ENCODE peak calls at places on chromosomes 11 and 22, in five cellular contexts. B is H1; X is CD4-positive, alpha-beta T cell; A is GM20000; S is GM12865. P is an unnamed sample.

GRCh38 chr11:48080301-48080861 is 100.0 kb downstream of the PTPRJ start:
- DNase-seq in B (no peak), X (no peak), A (no peak), S (no peak), P (no peak)

GRCh38 chr11:89498845-89499448 is 7.8 kb upstream of the NOX4 start:
- DNase-seq in A (no peak), S (peak), B (no peak), X (no peak), P (no peak)

GRCh38 chr11:74634537-74634936 is 42.2 kb downstream of the POLD3 start:
- DNase-seq in S (no peak), B (no peak), A (no peak), X (no peak), P (no peak)

GRCh38 chr11:2686360-2687222 is 13.2 kb downstream of the KCNQ1OT1 start:
- DNase-seq in A (no peak), X (peak), S (no peak), B (no peak), P (no peak)

GRCh38 chr11:19080579-19080993 is 20.1 kb upstream of the MRGPRX2 start:
- DNase-seq in A (no peak), X (no peak), S (no peak), B (no peak), P (no peak)

GRCh38 chr11:129237880-129238638 is 45.9 kb upstream of the ARHGAP32 start:
- DNase-seq in A (no peak), X (no peak), B (no peak), S (peak), P (no peak)

GRCh38 chr11:119728226-119728626 is 774 bp downstream of the NECTIN1 start:
- DNase-seq in A (peak), S (no peak), X (no peak), B (no peak), P (no peak)

GRCh38 chr11:12187399-12187798 is 77.0 kb downstream of the MICAL2 start:
- DNase-seq in S (no peak), A (no peak), X (no peak), B (no peak), P (no peak)

GRCh38 chr11:56271092-56271491 is 2.9 kb upstream of the OR5T1 start:
- DNase-seq in X (no peak), B (no peak), A (no peak), S (no peak), P (no peak)

GRCh38 chr11:2300290-2300935 is 1.3 kb downstream of the C11orf21 start:
- DNase-seq in A (no peak), X (no peak), B (no peak), S (no peak), P (no peak)

DNA sequence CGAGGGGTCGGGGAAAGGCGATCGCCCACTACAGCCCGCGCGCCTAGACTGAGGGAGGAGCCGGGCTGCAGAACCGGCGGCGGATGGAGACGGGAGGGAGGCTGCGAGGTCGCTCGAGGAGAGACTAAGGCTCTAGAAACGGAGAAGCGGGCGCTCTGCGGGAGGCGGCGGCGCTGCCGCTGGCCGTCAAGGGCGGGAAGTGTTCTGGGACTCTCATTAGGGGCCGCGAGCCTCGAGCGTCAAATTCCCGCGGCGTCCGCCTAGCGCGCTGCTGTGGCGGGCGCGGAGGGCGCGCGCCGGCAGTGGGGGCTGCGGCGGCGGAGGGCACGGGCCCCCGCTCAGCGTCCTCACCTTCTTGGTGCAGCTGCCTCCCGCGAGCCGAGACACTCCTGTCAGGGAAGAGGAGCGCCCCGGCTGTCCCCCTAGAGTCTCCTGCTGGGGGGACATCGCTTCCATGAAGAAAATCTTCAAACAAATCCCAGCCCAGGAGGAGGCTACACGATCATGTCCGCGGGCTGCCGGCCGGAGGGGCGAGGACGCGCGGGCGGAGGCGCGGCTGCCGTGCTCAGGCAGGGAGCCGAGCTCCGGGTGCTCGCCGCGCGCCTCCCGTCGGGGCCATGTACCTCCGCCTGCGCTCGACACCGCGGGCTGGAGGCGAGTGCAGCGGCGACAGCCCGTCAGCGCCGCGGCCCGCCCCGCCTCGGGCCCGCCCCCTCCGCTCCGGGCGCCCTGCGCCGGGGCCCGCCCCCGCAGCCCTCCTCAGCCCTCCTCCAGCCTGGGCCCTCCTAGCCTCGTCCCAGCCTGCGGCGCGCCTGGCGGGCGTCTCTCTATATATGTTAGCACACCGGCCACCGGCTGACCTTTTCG is at the start of gene ARHGAP20:
- DNase-seq in X (peak), B (no peak), S (peak), A (peak), P (no peak)
- TF ChIP-seq CTCF in X (no peak), B (no peak), S (no peak), A (no peak), P (no peak)

GRCh38 chr22:49394116-49394785 is 433.4 kb downstream of the BRD1 start:
- DNase-seq in A (no peak), X (no peak), B (no peak), S (no peak), P (no peak)
- TF ChIP-seq CTCF in A (no peak), X (no peak), B (peak), S (no peak), P (no peak)

DNA sequence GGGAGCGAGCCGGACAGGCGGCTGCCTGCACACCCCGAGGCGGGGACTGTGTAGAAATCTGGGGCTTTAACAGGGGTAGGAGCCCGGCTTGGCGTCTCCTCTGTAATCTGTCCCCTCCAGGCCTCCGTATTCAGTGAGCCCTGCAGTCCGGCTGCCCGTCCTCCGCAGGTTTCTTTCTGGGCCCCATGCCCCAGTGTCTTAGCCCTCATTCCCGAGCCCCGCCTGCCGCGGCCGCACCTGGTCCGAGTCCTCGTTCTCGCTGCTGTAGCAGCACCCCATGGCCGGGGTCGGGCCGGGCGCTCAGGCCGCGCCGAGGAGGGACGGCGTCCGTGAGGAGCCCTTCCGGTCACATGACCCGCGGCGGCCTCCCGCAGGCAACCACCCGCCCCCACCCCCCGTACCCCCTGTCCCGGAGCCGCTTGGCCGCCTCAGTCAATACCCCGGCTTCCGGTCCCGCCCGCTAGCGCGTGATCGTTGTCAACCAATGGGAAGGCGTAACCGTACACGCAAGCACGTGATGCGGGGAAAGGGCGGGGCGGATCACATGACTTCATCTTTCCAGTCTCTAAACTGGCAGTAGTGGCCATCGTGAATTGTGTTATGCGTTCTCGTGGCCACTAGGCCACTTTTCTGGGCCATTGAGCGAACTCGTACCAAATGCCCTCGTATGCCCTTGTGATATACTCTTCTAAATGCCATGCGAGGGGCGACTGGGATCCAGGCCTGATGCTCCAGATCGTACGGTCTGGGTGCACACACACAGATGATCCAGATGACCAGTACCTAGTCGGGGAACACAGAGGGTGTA is at the start of gene LAMTOR1:
- DNase-seq in X (peak), A (peak), S (peak), B (peak), P (peak)
- TF ChIP-seq CTCF in X (peak), A (no peak), S (peak), B (peak), P (peak)

GRCh38 chr11:21520244-21520643 is 672.6 kb upstream of the ANO5 start:
- DNase-seq in X (no peak), A (no peak), B (no peak), S (no peak), P (no peak)

GRCh38 chr11:21511835-21512440 is 680.9 kb upstream of the ANO5 start:
- DNase-seq in A (peak), B (peak), S (peak), X (no peak), P (no peak)

GRCh38 chr11:21514298-21514697 is 678.6 kb upstream of the ANO5 start:
- DNase-seq in A (no peak), X (no peak), B (no peak), S (peak), P (no peak)
- TF ChIP-seq CTCF in A (no peak), X (no peak), B (peak), S (peak), P (peak)

GRCh38 chr22:37199839-37200161 is 11.8 kb upstream of the C1QTNF6 start:
- DNase-seq in S (no peak), B (no peak), A (peak), X (no peak), P (no peak)
- TF ChIP-seq CTCF in S (no peak), B (no peak), A (no peak), X (no peak), P (no peak)

GRCh38 chr11:124627546-124627945 is 4.9 kb downstream of the TBRG1 start:
- DNase-seq in X (no peak), B (no peak), S (no peak), A (no peak), P (no peak)

GRCh38 chr11:124638500-124638899 is 15.8 kb downstream of the TBRG1 start:
- DNase-seq in B (no peak), A (no peak), S (no peak), X (no peak), P (no peak)

GRCh38 chr11:124629961-124630360 is 7.3 kb downstream of the TBRG1 start:
- DNase-seq in X (no peak), A (no peak), S (no peak), B (no peak), P (no peak)

GRCh38 chr11:124633355-124633754 is 10.7 kb downstream of the TBRG1 start:
- DNase-seq in X (no peak), S (no peak), B (no peak), A (no peak), P (no peak)
- TF ChIP-seq CTCF in X (no peak), S (no peak), B (peak), A (no peak), P (peak)

GRCh38 chr11:62559204-62559603 is 12.6 kb upstream of the AHNAK start:
- DNase-seq in A (no peak), S (no peak), B (no peak), X (no peak), P (no peak)
- TF ChIP-seq CTCF in A (no peak), S (no peak), B (no peak), X (no peak), P (no peak)